ENCODE peak calls at places on chromosomes 3 and 15, in five cellular contexts. A is T-helper 2 cell treated with Interferon-gamma antibody and Interleukin-4, amounts not matched to agents 5 μg/mL and 100 μg/mL, for 36 hours; S is NCI-H526; V is NCI-H2171 treated with DMSO at 0.1 percent for 48 hours; D is substantia nigra. T is an unnamed sample.

GRCh38 chr15:89646416-89647141 is 8.7 kb downstream of the KIF7 start:
- DNase-seq in A (no peak), V (no peak), S (no peak), D (no peak), T (no peak)

GRCh38 chr3:33035596-33035995 is 61.4 kb downstream of the GLB1 start:
- DNase-seq in V (no peak), A (no peak), S (no peak), D (no peak), T (no peak)

GRCh38 chr15:29962404-29962803 is 120.4 kb upstream of the GOLGA8J start:
- DNase-seq in A (no peak), S (no peak), D (no peak), V (no peak), T (no peak)

GRCh38 chr3:182618981-182619591 is 174.2 kb upstream of the ATP11B start:
- DNase-seq in V (peak; percentile 20), S (no peak), D (no peak), A (no peak), T (no peak)

GRCh38 chr3:54123538-54124196 is 1.3 kb downstream of the CACNA2D3 start:
- DNase-seq in S (peak; percentile 47), A (no peak), V (no peak), D (no peak), T (peak; percentile 34)

GRCh38 chr15:35444557-35445204 is 101.3 kb downstream of the DPH6 start:
- DNase-seq in A (no peak), S (peak; percentile 59), D (no peak), V (peak; percentile 14), T (no peak)

GRCh38 chr3:60742606-60743145 is 508.6 kb downstream of the FHIT start:
- DNase-seq in S (no peak), V (no peak), A (no peak), D (no peak), T (no peak)

GRCh38 chr15:89888214-89888804 is 5.5 kb downstream of the AP3S2 start:
- DNase-seq in S (peak; percentile 49), V (peak; percentile 20), A (no peak), D (no peak), T (no peak)

GRCh38 chr15:91214675-91215590 is 114.9 kb downstream of the SV2B start:
- DNase-seq in V (peak; percentile 4), S (peak; percentile 83), D (no peak), A (no peak), T (no peak)

GRCh38 chr3:11995061-11995460 is 9.1 kb upstream of the SYN2 start:
- DNase-seq in D (no peak), V (peak; percentile 90), S (peak; percentile 60), A (no peak), T (no peak)

GRCh38 chr15:98177950-98178848 is 217.7 kb downstream of the ARRDC4 start:
- DNase-seq in S (peak; percentile 85), V (peak; percentile 52), A (peak; percentile 41), D (no peak), T (peak; percentile 4)

GRCh38 chr15:52326758-52327157 is 31.2 kb upstream of the MYO5C start:
- DNase-seq in D (no peak), V (no peak), A (no peak), S (no peak), T (no peak)

GRCh38 chr3:188624384-188624783 is 470.4 kb downstream of the LPP start:
- DNase-seq in V (no peak), A (no peak), S (no peak), D (no peak), T (no peak)

GRCh38 chr3:151432624-151433372 is 28.1 kb downstream of the IGSF10 start:
- DNase-seq in S (peak; percentile 19), A (no peak), D (no peak), V (no peak), T (no peak)

GRCh38 chr3:56612146-56612545 is 55.2 kb downstream of the CCDC66 start:
- DNase-seq in A (peak; percentile 10), V (no peak), S (no peak), D (no peak), T (no peak)

GRCh38 chr3:173891272-173892100 is 493.9 kb downstream of the NLGN1 start:
- DNase-seq in A (no peak), S (no peak), V (no peak), D (no peak), T (no peak)

GRCh38 chr3:152496716-152497115 is 228.0 kb downstream of the MBNL1 start:
- DNase-seq in V (no peak), S (peak; percentile 9), D (no peak), A (no peak), T (no peak)

GRCh38 chr3:187986514-187986934 is 167.4 kb upstream of the LPP start:
- DNase-seq in S (no peak), D (no peak), V (no peak), A (peak; percentile 74), T (no peak)

GRCh38 chr3:60588806-60589205 is 662.4 kb downstream of the FHIT start:
- DNase-seq in V (no peak), S (peak; percentile 67), D (no peak), A (no peak), T (no peak)

GRCh38 chr3:66507631-66508260 is 6.9 kb upstream of the LRIG1 start:
- DNase-seq in D (no peak), V (no peak), S (no peak), A (no peak), T (no peak)

GRCh38 chr15:52193791-52194190 is 2.6 kb upstream of the GNB5 start:
- DNase-seq in S (no peak), V (no peak), A (no peak), D (no peak), T (no peak)

GRCh38 chr15:90145761-90146160 is 43.5 kb upstream of the IDH2 start:
- DNase-seq in V (no peak), D (no peak), A (no peak), S (no peak), T (no peak)

GRCh38 chr3:28940530-28940929 is 340.3 kb upstream of the RBMS3 start:
- DNase-seq in S (no peak), D (no peak), V (no peak), A (peak; percentile 22), T (peak; percentile 5)

GRCh38 chr15:68817304-68818087 is 3.2 kb downstream of the ANP32A start:
- DNase-seq in A (peak; percentile 69), D (peak; percentile 70), V (peak; percentile 79), S (peak; percentile 86), T (peak; percentile 69)

GRCh38 chr3:21562225-21562624 is 188.8 kb downstream of the ZNF385D start:
- DNase-seq in A (no peak), V (no peak), D (no peak), S (no peak), T (no peak)

GRCh38 chr15:62985768-62986167 is 56.8 kb upstream of the TPM1 start:
- DNase-seq in D (no peak), A (no peak), S (peak; percentile 38), V (no peak), T (no peak)

GRCh38 chr15:31433101-31433500 is 106.5 kb downstream of the KLF13 start:
- DNase-seq in S (no peak), A (no peak), D (no peak), V (no peak), T (no peak)

GRCh38 chr3:141083831-141084624 is 32.9 kb downstream of the SPSB4 start:
- DNase-seq in V (peak; percentile 20), D (no peak), A (no peak), S (peak; percentile 40), T (no peak)

GRCh38 chr3:125280966-125281365 is 68.4 kb upstream of the SLC12A8 start:
- DNase-seq in V (peak; percentile 36), A (no peak), S (peak; percentile 88), D (peak; percentile 10), T (no peak)

GRCh38 chr3:181446741-181447140 is 265.0 kb upstream of the SOX2 start:
- DNase-seq in S (no peak), D (no peak), V (no peak), A (no peak), T (no peak)

GRCh38 chr3:152899306-152899705 is 64.4 kb downstream of the P2RY1 start:
- DNase-seq in S (no peak), A (no peak), D (no peak), V (peak; percentile 7), T (no peak)